ENCODE peak calls at places on chromosomes 5 and 9, in seven cellular contexts. K, A, R, J, G, Y and C are unnamed samples.

GRCh38 chr5:179288101-179288808 is 57.0 kb downstream of the ADAMTS2 start:
- DNase-seq in Y (no peak), A (peak), R (no peak), J (no peak), K (no peak), G (no peak), C (no peak)

GRCh38 chr5:4879075-4879474 is 261.1 kb upstream of the ADAMTS16 start:
- DNase-seq in J (no peak), A (no peak), R (no peak), G (no peak), K (no peak), Y (no peak), C (no peak)

GRCh38 chr9:136245194-136246150 is at the start of gene QSOX2:
- DNase-seq in Y (peak), K (peak), R (peak), J (peak), A (peak), G (peak), C (peak)

GRCh38 chr9:3498691-3499090 is 27.1 kb downstream of the RFX3 start:
- DNase-seq in J (no peak), K (no peak), Y (peak), A (no peak), R (no peak), G (no peak), C (no peak)

GRCh38 chr9:4315582-4316215 is 15.8 kb upstream of the GLIS3 start:
- DNase-seq in A (peak), G (peak), R (peak), K (peak), J (peak), Y (peak), C (no peak)

GRCh38 chr9:6415266-6415665 is 2.3 kb downstream of the UHRF2 start:
- DNase-seq in G (no peak), Y (no peak), A (no peak), J (no peak), R (no peak), K (no peak), C (no peak)

GRCh38 chr5:40223884-40224402 is 455.8 kb upstream of the PTGER4 start:
- DNase-seq in Y (peak), A (no peak), R (no peak), K (no peak), J (no peak), G (no peak), C (no peak)

GRCh38 chr9:18393340-18394130 is 80.4 kb upstream of the ADAMTSL1 start:
- DNase-seq in K (peak), J (no peak), A (no peak), Y (peak), R (no peak), G (no peak), C (no peak)

GRCh38 chr5:139422307-139422893 is 16.9 kb downstream of the DNAJC18 start:
- DNase-seq in A (no peak), K (peak), J (peak), R (peak), G (no peak), Y (peak), C (peak)

GRCh38 chr5:171405615-171406014 is 13.8 kb upstream of the FGF18 start:
- DNase-seq in A (no peak), J (no peak), G (no peak), R (no peak), K (no peak), Y (peak), C (no peak)

GRCh38 chr5:123036391-123037103 is at the start of gene PPIC:
- DNase-seq in R (peak), J (peak), G (peak), K (peak), A (peak), Y (peak), C (peak)

GRCh38 chr9:81083821-81084512 is 605.4 kb downstream of the TLE1 start:
- DNase-seq in R (no peak), A (no peak), G (no peak), K (no peak), Y (peak), J (no peak), C (no peak)

GRCh38 chr5:134004626-134005414 is at the start of gene VDAC1:
- DNase-seq in A (peak), K (peak), J (peak), R (peak), G (peak), Y (peak), C (peak)

GRCh38 chr5:84303315-84303714 is 81.4 kb downstream of the EDIL3 start:
- DNase-seq in K (no peak), R (no peak), J (no peak), Y (no peak), A (no peak), G (no peak), C (no peak)

GRCh38 chr5:103624035-103624461 is 61.5 kb upstream of the NUDT12 start:
- DNase-seq in J (no peak), A (no peak), Y (peak), K (no peak), R (no peak), G (no peak), C (no peak)

GRCh38 chr9:133677126-133678010 is 41.2 kb downstream of the DBH start:
- DNase-seq in A (no peak), Y (no peak), J (no peak), K (no peak), R (no peak), G (no peak), C (no peak)

GRCh38 chr9:125439434-125440272 is 178.0 kb downstream of the GAPVD1 start:
- DNase-seq in G (no peak), R (peak), J (no peak), Y (no peak), A (no peak), K (no peak), C (no peak)

GRCh38 chr5:133610489-133611356 is 1.6 kb downstream of the FSTL4 start:
- DNase-seq in R (peak), K (peak), Y (peak), J (peak), G (no peak), A (peak), C (no peak)

GRCh38 chr5:140420665-140421361 is 19.2 kb downstream of the ANKHD1 start:
- DNase-seq in K (no peak), R (no peak), J (no peak), A (no peak), G (no peak), Y (no peak), C (no peak)

GRCh38 chr9:137438591-137439157 is 2.5 kb downstream of the ENTPD8 start:
- DNase-seq in Y (no peak), K (no peak), J (peak), R (no peak), G (no peak), A (peak), C (no peak)

GRCh38 chr5:157496847-157497246 is 36.8 kb downstream of the NIPAL4 start:
- DNase-seq in G (no peak), K (no peak), A (no peak), R (no peak), Y (no peak), J (no peak), C (no peak)

GRCh38 chr9:17810728-17811634 is 232.1 kb downstream of the SH3GL2 start:
- DNase-seq in G (peak), A (no peak), K (no peak), J (peak), R (no peak), Y (peak), C (no peak)

GRCh38 chr5:32539981-32540380 is 45.4 kb upstream of the SUB1 start:
- DNase-seq in A (no peak), G (no peak), J (no peak), R (no peak), K (no peak), Y (no peak), C (no peak)

GRCh38 chr5:81303563-81303962 is 2.2 kb downstream of the ZCCHC9 start:
- DNase-seq in Y (peak), A (no peak), J (no peak), G (no peak), R (no peak), K (no peak), C (no peak)

GRCh38 chr5:31688515-31689092 is 49.7 kb downstream of the PDZD2 start:
- DNase-seq in Y (no peak), R (no peak), J (no peak), G (no peak), K (no peak), A (no peak), C (no peak)

GRCh38 chr5:125274938-125275759 is 528.7 kb upstream of the ZNF608 start:
- DNase-seq in Y (peak), R (no peak), A (no peak), J (no peak), K (no peak), G (no peak), C (no peak)

GRCh38 chr5:164376840-164377239 is 871.4 kb downstream of the MAT2B start:
- DNase-seq in J (no peak), A (no peak), R (no peak), Y (no peak), G (no peak), K (no peak), C (no peak)

GRCh38 chr5:9466677-9467076 is 79.2 kb downstream of the SEMA5A start:
- DNase-seq in G (no peak), Y (no peak), A (no peak), R (no peak), K (no peak), J (no peak), C (no peak)

GRCh38 chr9:26656003-26656940 is 236.3 kb downstream of the CAAP1 start:
- DNase-seq in G (no peak), J (peak), K (no peak), R (peak), A (no peak), Y (peak), C (no peak)
- TF ChIP-seq CTCF in G (no peak), J (peak), K (peak), R (peak), A (peak), Y (peak), C (peak)

GRCh38 chr9:77176106-77176505 is 1.2 kb upstream of the VPS13A start:
- DNase-seq in G (no peak), K (no peak), J (no peak), R (no peak), A (no peak), Y (no peak), C (no peak)

GRCh38 chr9:77177894-77178794 is 810 bp downstream of the VPS13A start:
- DNase-seq in J (peak), G (no peak), A (peak), K (peak), Y (peak), R (peak), C (no peak)

GRCh38 chr9:77176686-77177142 is 620 bp upstream of the VPS13A start:
- DNase-seq in R (no peak), Y (no peak), K (no peak), G (no peak), J (no peak), A (no peak), C (no peak)

GRCh38 chr9:77175152-77175551 is 2.2 kb upstream of the VPS13A start:
- DNase-seq in G (no peak), R (no peak), A (no peak), K (no peak), Y (no peak), J (no peak), C (no peak)

GRCh38 chr9:77177143-77177893 is at the start of gene VPS13A:
- DNase-seq in R (peak), A (peak), J (peak), K (peak), G (peak), Y (peak), C (peak)
- TF ChIP-seq CTCF in R (peak), A (peak), J (no peak), K (peak), G (no peak), Y (no peak), C (peak)

GRCh38 chr9:83235524-83235923 is 172.6 kb upstream of the RASEF start:
- DNase-seq in K (no peak), J (no peak), R (no peak), Y (no peak), A (no peak), G (no peak), C (no peak)

GRCh38 chr9:83234541-83234940 is 171.6 kb upstream of the RASEF start:
- DNase-seq in J (no peak), A (no peak), R (no peak), Y (no peak), G (no peak), K (no peak), C (no peak)

GRCh38 chr9:83233647-83234046 is 170.7 kb upstream of the RASEF start:
- DNase-seq in K (no peak), J (no peak), G (no peak), R (no peak), A (no peak), Y (no peak), C (no peak)

GRCh38 chr9:83236029-83236696 is 173.2 kb upstream of the RASEF start:
- DNase-seq in Y (no peak), R (no peak), G (no peak), K (no peak), A (no peak), J (no peak), C (no peak)

DNA sequence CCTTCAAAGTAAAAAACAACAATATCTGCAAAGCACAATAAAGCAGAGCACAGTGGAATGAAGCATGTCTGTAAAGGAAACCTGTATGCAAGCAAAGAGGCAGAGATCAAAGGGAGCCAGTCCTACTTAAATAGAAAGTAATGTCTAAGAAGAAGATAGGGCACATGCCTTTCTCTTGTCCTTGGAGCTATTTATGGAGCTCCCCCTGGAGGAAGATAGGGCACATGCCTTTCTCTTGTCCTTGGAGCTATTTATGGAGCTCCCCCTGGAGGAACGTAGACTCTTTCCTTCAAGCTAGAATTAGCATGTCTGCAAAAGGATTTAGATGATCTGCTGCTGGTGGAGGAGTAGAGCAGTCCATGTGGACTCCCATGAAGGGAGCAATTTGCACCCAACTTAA is 168.1 kb upstream of the RASEF start:
- DNase-seq in R (no peak), A (no peak), G (no peak), Y (peak), K (no peak), J (no peak), C (no peak)
- TF ChIP-seq CTCF in R (peak), A (peak), G (no peak), Y (peak), K (no peak), J (peak), C (peak)

GRCh38 chr5:22238047-22238446 is 615.1 kb downstream of the CDH12 start:
- DNase-seq in J (no peak), R (no peak), A (no peak), K (no peak), Y (no peak), G (no peak), C (no peak)

DNA sequence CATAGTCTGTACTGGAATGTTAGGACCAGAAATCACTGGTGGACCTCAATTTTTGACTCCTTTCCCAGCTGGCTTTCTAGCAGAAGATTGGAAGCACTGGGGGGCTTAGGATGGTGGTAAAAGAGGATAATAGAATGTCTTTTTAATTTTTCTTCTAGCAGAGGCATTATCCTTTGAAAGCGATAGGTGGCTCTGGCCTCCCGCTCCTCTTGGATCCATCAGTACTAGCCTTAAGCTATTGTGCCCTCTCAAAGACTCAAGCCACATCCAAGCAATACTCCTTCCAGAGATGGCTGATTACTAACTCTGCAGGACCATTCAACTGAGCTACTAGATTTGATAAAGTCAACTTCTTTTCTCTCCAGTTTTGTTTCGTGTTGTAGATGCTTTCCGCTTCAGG is 610.6 kb downstream of the CDH12 start:
- DNase-seq in R (peak), A (no peak), K (no peak), G (no peak), J (peak), Y (no peak), C (no peak)
- TF ChIP-seq CTCF in R (peak), A (no peak), K (no peak), G (no peak), J (peak), Y (no peak), C (no peak)

GRCh38 chr9:116115731-116116353 is 37.7 kb upstream of the PAPPA start:
- DNase-seq in K (no peak), A (no peak), J (no peak), Y (peak), R (no peak), G (no peak), C (no peak)

GRCh38 chr9:116116411-116116810 is 37.2 kb upstream of the PAPPA start:
- DNase-seq in G (no peak), A (no peak), K (no peak), Y (no peak), R (no peak), J (no peak), C (no peak)

GRCh38 chr9:116112236-116112635 is 41.4 kb upstream of the PAPPA start:
- DNase-seq in R (no peak), A (no peak), J (no peak), Y (peak), G (no peak), K (no peak), C (no peak)
- TF ChIP-seq CTCF in R (peak), A (no peak), J (no peak), Y (peak), G (no peak), K (no peak), C (peak)

DNA sequence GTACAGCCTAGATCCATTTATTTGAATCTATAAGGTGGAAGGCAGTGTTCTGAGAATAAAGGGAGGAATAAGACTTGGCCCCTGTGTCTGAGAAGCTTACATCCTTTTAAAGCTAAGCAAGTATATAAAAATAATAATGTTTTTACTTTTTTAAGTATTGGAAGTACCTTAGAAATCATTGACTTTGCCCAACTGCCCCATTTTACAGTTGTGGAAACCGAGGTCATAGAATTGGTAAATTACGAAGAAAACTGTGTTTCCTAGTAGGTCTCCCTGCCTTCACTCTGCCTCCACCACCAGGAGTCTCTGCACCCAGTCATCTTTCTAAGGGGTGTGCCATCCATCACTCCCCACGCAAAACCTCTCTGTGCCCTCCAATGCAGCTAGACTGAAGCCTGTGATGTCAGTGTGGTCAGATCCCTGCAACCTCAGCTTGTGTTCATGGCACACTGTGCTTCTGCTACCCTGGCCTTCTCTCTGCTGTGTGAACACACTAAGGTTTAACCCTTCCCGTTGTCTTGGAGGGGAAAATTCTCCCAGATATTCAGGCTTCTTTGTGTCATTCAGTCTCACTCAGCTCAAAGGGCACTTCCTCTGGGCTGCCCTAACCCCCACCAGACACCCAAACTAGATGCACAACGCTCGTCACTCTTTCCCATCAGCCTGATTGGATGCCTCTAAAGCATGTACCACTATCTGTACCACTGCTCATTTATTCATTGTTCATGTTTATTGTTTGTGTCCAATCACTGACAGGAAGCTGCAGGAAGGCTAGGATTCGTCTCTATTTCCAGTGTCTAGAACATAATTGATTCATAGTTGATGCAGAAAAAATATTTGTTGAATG is 18.2 kb downstream of the ADRB2 start:
- DNase-seq in K (no peak), G (no peak), A (no peak), Y (no peak), J (no peak), R (no peak), C (no peak)
- TF ChIP-seq CTCF in K (no peak), G (no peak), A (peak), Y (no peak), J (no peak), R (no peak), C (no peak)

GRCh38 chr9:75974006-75974766 is 83.7 kb downstream of the PCSK5 start:
- DNase-seq in G (no peak), R (no peak), J (no peak), A (no peak), Y (no peak), K (no peak), C (no peak)

GRCh38 chr9:75976549-75976948 is 86.1 kb downstream of the PCSK5 start:
- DNase-seq in R (no peak), A (no peak), K (no peak), G (no peak), J (no peak), Y (no peak), C (no peak)

GRCh38 chr9:75983320-75983719 is 92.8 kb downstream of the PCSK5 start:
- DNase-seq in J (no peak), Y (no peak), R (no peak), G (no peak), K (no peak), A (no peak), C (no peak)

DNA sequence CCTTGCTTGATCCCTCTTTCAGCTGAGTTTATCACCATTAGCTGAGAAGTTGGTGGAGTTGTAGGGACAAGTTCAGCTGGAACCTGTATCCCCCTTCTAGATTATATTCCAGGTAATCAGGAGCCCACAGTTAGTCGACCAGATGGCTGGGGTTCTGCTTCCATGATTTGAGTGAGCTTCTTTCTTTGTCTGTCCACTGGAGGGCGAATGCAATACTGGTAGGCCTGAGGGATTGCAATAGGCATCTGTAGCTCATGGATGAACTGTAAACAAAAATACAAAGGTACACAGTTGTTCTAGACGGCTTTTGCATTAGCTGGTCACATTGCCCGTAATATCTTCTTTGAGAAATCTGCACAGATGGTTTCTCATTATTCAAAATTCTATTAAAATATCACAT is 88.9 kb downstream of the PCSK5 start:
- DNase-seq in A (no peak), K (no peak), J (no peak), R (peak), G (no peak), Y (peak), C (no peak)
- TF ChIP-seq CTCF in A (peak), K (no peak), J (no peak), R (peak), G (no peak), Y (peak), C (no peak)